ENCODE peak calls at places on chromosomes 16 and 17, in nine cellular contexts. M is esophagus squamous epithelium; Z is cardiac muscle cell; L is ovary; J is activated CD8-positive, alpha-beta memory T cell treated with anti-CD3 and anti-CD28 coated beads for 48 hours; R is bronchial epithelial cell; E is neural crest cell; G is keratinocyte; B is NCI-H460. H is an unnamed sample.
A peak's percentile ranks its signal among the peaks of the same experiment; 100 is the strongest.

GRCh38 chr16:73459586-73459985 is 411.7 kb upstream of the ZFHX3 start:
- DNase-seq in E (no peak), Z (no peak), G (no peak), R (no peak), M (no peak), J (no peak), L (no peak), B (no peak), H (no peak)

GRCh38 chr17:69084911-69085310 is 24.2 kb upstream of the ABCA9 start:
- DNase-seq in E (no peak), R (peak; percentile 35), L (no peak), Z (peak; percentile 27), B (no peak), J (no peak), G (no peak), M (no peak), H (no peak)

GRCh38 chr17:29138184-29138955 is 41.8 kb downstream of the MYO18A start:
- DNase-seq in G (no peak), E (no peak), J (peak; percentile 22), Z (no peak), L (no peak), M (no peak), R (peak; percentile 46), B (no peak), H (no peak)

GRCh38 chr16:86457621-86458456 is 52.5 kb upstream of the FOXF1 start:
- DNase-seq in R (no peak), B (no peak), Z (no peak), G (no peak), L (no peak), E (no peak), J (no peak), M (no peak), H (no peak)

GRCh38 chr16:58384437-58385055 is 7.7 kb upstream of the GINS3 start:
- DNase-seq in R (peak; percentile 95), J (no peak), B (no peak), G (no peak), Z (no peak), M (no peak), E (no peak), L (no peak), H (no peak)

GRCh38 chr17:8887834-8888703 is 20.6 kb upstream of the PIK3R6 start:
- DNase-seq in G (no peak), J (no peak), R (no peak), Z (peak; percentile 71), L (no peak), E (peak; percentile 71), B (peak; percentile 75), M (no peak), H (no peak)

GRCh38 chr17:67413399-67413798 is 36.3 kb downstream of the PITPNC1 start:
- DNase-seq in E (no peak), J (no peak), G (peak; percentile 85), Z (no peak), R (peak; percentile 82), M (no peak), B (no peak), L (no peak), H (no peak)

GRCh38 chr16:49463529-49463928 is 89.9 kb downstream of the C16orf78 start:
- DNase-seq in B (no peak), L (peak; percentile 2), G (no peak), E (no peak), R (no peak), J (peak; percentile 18), M (no peak), Z (no peak), H (peak; percentile 85)